ENCODE peak calls at places on chromosomes 2 and 18, in six cellular contexts. K is pancreas, H is GM06990, P is dorsolateral prefrontal cortex, I is psoas muscle, R is neural progenitor cell. M is an unnamed sample.

GRCh38 chr2:144083211-144083610 is 436.7 kb downstream of the ZEB2 start:
- DNase-seq in I (no peak), H (no peak), P (peak; percentile 63), R (no peak), K (no peak), M (no peak)

GRCh38 chr2:124027182-124027581 is 2.1 kb downstream of the CNTNAP5 start:
- DNase-seq in P (peak; percentile 48), I (no peak), R (peak; percentile 87), H (no peak), K (no peak), M (peak; percentile 37)

GRCh38 chr2:127410871-127411396 is 7.3 kb upstream of the PROC start:
- DNase-seq in R (no peak), P (no peak), I (no peak), H (no peak), K (no peak), M (peak; percentile 74)

GRCh38 chr18:10003281-10003680 is 89.5 kb downstream of the VAPA start:
- DNase-seq in I (no peak), R (no peak), H (no peak), P (no peak), K (no peak), M (no peak)

GRCh38 chr18:75454022-75454795 is 26.7 kb upstream of the SMIM21 start:
- DNase-seq in H (no peak), I (no peak), R (no peak), P (no peak), K (no peak), M (no peak)

GRCh38 chr2:45542013-45542412 is 69.1 kb downstream of the SRBD1 start:
- DNase-seq in H (peak; percentile 8), P (no peak), R (no peak), I (no peak), K (no peak), M (no peak)

GRCh38 chr2:177998006-177998405 is 74.6 kb downstream of the PDE11A start:
- DNase-seq in I (no peak), P (no peak), R (no peak), H (no peak), K (no peak), M (peak; percentile 8)

GRCh38 chr2:233832869-233833812 is 21.2 kb downstream of the HJURP start:
- DNase-seq in K (no peak), H (no peak), I (no peak), R (peak; percentile 85), P (no peak), M (peak; percentile 63)

GRCh38 chr18:47944972-47945843 is 14.7 kb upstream of the SMAD2 start:
- DNase-seq in R (no peak), H (no peak), K (no peak), P (no peak), I (no peak), M (peak; percentile 46)

DNA sequence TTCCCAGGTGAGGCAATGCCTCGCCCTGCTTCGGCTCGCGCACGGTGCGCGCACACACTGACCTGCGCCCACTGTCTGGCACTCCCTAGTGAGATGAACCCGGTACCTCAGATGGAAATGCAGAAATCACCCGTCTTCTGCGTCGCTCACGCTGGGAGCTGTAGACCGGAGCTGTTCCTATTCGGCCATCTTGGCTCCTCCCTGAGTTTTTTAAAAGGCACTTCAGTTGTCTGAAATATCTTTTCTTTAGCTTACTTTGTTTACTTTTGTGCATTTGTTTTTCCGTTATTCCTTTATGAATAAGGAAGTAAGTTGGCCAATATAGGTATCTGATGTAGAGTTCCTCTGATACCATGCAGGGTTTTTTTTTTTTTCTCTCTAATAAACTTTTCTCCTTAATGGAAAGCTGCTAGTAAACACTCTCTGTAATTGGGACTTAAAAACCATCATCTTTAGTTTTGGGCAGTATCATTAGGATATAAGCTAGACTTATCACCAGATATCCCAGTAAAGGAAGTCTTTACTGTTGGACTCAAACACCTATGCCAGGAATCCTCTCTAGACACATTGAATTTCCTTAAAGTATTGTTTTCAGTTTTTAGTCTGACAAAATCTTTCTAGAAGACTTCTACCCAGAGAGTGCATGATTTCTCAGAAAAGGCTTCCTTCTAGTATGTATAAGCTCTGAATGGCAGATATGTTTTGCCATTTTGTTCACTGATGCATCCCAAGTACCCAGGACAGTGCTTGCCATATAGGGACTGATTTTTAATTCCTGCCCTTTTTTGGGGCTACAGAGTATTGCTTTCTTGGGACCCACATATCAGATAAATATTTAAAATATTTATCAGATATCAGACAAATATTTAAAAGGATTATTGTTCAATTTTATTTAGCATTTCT is 35.8 kb upstream of the DYSF start:
- DNase-seq in H (no peak), P (no peak), R (peak; percentile 14), I (no peak), K (no peak), M (no peak)
- H3K4me3 ChIP-seq in H (peak overlapping the region; percentile 51), P (peak overlapping the region; percentile 33), R (peak overlapping the region; percentile 51), I (no peak overlapping the region), K (no peak overlapping the region), M (peak overlapping the region; percentile 45)

GRCh38 chr2:84854835-84855234 is 26.0 kb downstream of the TRABD2A start:
- DNase-seq in R (no peak), I (no peak), P (no peak), H (no peak), K (no peak), M (no peak)

GRCh38 chr2:84855730-84856129 is 25.2 kb downstream of the TRABD2A start:
- DNase-seq in K (no peak), I (no peak), P (no peak), R (peak; percentile 79), H (no peak), M (no peak)

GRCh38 chr2:84856785-84857184 is 24.1 kb downstream of the TRABD2A start:
- DNase-seq in R (no peak), I (no peak), H (no peak), P (no peak), K (no peak), M (no peak)

GRCh38 chr2:84857566-84857965 is 23.3 kb downstream of the TRABD2A start:
- DNase-seq in R (no peak), K (no peak), H (no peak), I (no peak), P (no peak), M (no peak)

GRCh38 chr2:84858123-84858522 is 22.8 kb downstream of the TRABD2A start:
- DNase-seq in P (no peak), H (no peak), I (no peak), R (peak; percentile 54), K (no peak), M (no peak)
- TF ChIP-seq CTCF in P (no peak), H (peak; percentile 37), I (no peak), R (peak; percentile 62), K (no peak), M (peak; percentile 54)

GRCh38 chr2:74497777-74498499 is 1.5 kb downstream of the LBX2 start:
- DNase-seq in I (no peak), H (no peak), P (no peak), K (peak; percentile 42), R (peak; percentile 57), M (no peak)
- H3K4me3 ChIP-seq in I (peak overlapping the region; percentile 59), H (peak overlapping the region; percentile 46), P (peak overlapping the region; percentile 34), K (peak overlapping the region; percentile 18), R (peak overlapping the region; percentile 48), M (peak overlapping the region; percentile 57)

DNA sequence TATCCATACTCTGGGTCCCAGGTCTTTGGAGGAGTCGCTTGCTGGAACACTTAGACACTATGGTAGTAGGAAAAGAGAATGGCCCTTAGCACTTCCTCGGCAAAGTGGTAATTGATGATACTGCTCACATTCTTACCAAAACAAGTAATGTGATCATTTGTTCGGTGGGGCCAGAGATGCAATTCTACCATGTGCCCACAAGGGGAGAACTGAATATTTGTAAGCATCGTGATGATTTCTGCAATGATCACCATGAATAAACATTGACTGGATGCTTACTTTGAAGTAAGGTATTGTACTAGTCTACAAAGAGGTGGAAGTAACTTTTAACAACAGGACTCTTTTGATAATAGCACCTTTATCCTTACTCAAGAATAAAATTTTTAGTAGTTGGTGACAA is 109.7 kb downstream of the CD8B2 start:
- DNase-seq in R (peak; percentile 13), I (no peak), P (no peak), K (no peak), H (no peak), M (no peak)
- TF ChIP-seq CTCF in R (peak; percentile 58), I (no peak), P (no peak), K (no peak), H (peak; percentile 46), M (peak; percentile 56)

GRCh38 chr2:151405376-151405775 is 4.3 kb upstream of the RIF1 start:
- DNase-seq in P (no peak), K (no peak), R (no peak), H (no peak), I (no peak), M (no peak)
- H3K4me3 ChIP-seq in P (no peak overlapping the region), K (no peak overlapping the region), R (no peak overlapping the region), H (no peak overlapping the region), I (no peak overlapping the region), M (no peak overlapping the region)

DNA sequence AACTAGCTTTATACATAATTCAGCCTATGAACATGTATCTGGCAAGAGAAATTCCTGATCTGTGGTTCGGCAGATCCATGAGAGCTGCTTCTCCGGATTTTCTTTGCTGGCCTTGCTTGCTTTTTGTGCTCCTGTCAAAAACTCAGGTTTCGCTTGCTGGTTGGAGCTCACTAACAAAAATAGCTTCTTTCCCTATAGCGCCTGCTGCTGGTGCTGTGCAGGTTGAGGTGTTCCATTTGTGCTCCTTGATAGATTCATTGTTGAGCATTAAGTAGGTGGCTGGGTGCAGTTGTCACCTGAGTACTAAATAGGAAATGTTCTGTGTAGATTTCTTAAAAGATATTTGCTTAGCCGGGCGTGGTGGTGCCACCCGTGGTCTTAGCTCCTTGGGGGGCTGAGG is 148.1 kb downstream of the PRPF40A start:
- DNase-seq in R (no peak), K (no peak), P (no peak), H (no peak), I (no peak), M (no peak)
- TF ChIP-seq CTCF in R (peak; percentile 22), K (no peak), P (no peak), H (peak; percentile 14), I (no peak), M (no peak)

DNA sequence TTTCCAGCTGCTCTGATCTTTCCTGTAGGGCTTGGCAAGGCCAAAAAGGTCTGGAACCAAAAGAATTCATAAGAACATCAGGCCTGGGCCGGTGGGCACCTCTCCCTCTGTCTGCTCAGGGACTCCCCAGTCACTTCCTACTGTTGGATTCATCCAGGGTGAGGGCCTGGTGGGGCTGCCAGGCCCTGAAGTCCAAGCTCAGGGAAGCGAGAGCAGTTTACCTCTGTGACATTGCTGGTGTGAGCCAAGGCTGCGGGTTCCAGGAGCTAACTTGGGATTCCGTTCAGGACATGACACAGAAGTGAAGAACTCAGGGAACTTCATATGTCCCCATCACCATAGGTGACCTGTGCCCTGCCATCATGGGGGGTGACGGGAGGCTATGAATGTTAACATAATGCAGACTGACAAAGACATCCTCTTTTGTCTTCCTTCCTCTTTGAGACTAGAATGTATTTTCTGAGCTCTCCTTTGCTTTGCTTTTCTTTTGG is 130.6 kb upstream of the SLC1A4 start:
- DNase-seq in I (peak; percentile 50), P (peak; percentile 33), K (no peak), R (no peak), H (no peak), M (no peak)
- H3K4me3 ChIP-seq in I (peak overlapping the region; percentile 65), P (peak overlapping the region; percentile 64), K (no peak overlapping the region), R (peak overlapping the region; percentile 47), H (no peak overlapping the region), M (no peak overlapping the region)

M was measured in fibroblast of villous mesenchyme.